ENCODE peak calls at places on chromosomes 7 and 10, in seven cellular contexts. U is transverse colon; F is CD8-positive, alpha-beta T cell; W is upper lobe of right lung; N is astrocyte of the spinal cord; E is AG09319; O is cardiac muscle cell. J is an unnamed sample.

GRCh38 chr7:136114966-136115762 is 138.0 kb upstream of the MTPN start:
- DNase-seq in O (peak), W (no peak), U (peak), E (peak), F (peak), N (peak), J (peak)

GRCh38 chr10:60816624-60817023 is 38.3 kb downstream of the CDK1 start:
- DNase-seq in W (no peak), N (peak), O (peak), U (peak), F (no peak), E (peak), J (peak)

GRCh38 chr7:17939111-17939669 is 1.1 kb downstream of the SNX13 start:
- DNase-seq in F (no peak), N (peak), E (no peak), W (no peak), O (peak), U (no peak), J (peak)

GRCh38 chr10:130341325-130341724 is 205.1 kb downstream of the GLRX3 start:
- DNase-seq in F (no peak), U (no peak), E (no peak), W (no peak), O (no peak), N (no peak), J (no peak)

GRCh38 chr10:89458289-89458688 is 43.9 kb downstream of the IFIT5 start:
- DNase-seq in O (peak), N (peak), F (no peak), U (no peak), W (no peak), E (no peak), J (peak)

GRCh38 chr7:47332681-47333080 is 249.2 kb downstream of the TNS3 start:
- DNase-seq in N (no peak), F (no peak), O (no peak), W (no peak), E (no peak), U (no peak), J (no peak)

GRCh38 chr10:26081459-26081858 is 135.1 kb upstream of the GAD2 start:
- DNase-seq in F (no peak), W (no peak), O (no peak), U (no peak), N (no peak), E (no peak), J (no peak)

GRCh38 chr7:70599446-70600190 is 532.3 kb upstream of the GALNT17 start:
- DNase-seq in W (no peak), N (no peak), U (peak), O (no peak), F (no peak), E (no peak), J (no peak)

GRCh38 chr10:44733743-44734488 is 177.2 kb upstream of the TMEM72 start:
- DNase-seq in E (no peak), O (no peak), N (no peak), W (no peak), F (no peak), U (no peak), J (no peak)

GRCh38 chr7:84144480-84144879 is 50.1 kb downstream of the SEMA3A start:
- DNase-seq in U (no peak), E (no peak), O (no peak), N (no peak), F (no peak), W (no peak), J (no peak)

GRCh38 chr7:57211428-57212100 is 79.3 kb upstream of the ZNF479 start:
- DNase-seq in U (no peak), F (no peak), W (peak), E (no peak), N (no peak), O (no peak), J (no peak)

GRCh38 chr10:119538632-119539358 is 3.7 kb downstream of the RGS10 start:
- DNase-seq in F (peak), U (no peak), W (no peak), O (no peak), E (no peak), N (no peak), J (no peak)

GRCh38 chr7:35424869-35425495 is 171.1 kb upstream of the TBX20 start:
- DNase-seq in U (peak), N (peak), O (peak), W (peak), F (peak), E (peak), J (peak)

GRCh38 chr7:112422842-112423496 is 27.3 kb upstream of the IFRD1 start:
- DNase-seq in E (peak), O (peak), F (no peak), U (peak), N (peak), W (peak), J (peak)

GRCh38 chr10:35555962-35556930 is 48.9 kb upstream of the GJD4 start:
- DNase-seq in N (no peak), F (no peak), E (no peak), O (no peak), U (no peak), W (no peak), J (no peak)

GRCh38 chr10:17453377-17454091 is 861 bp downstream of the ST8SIA6 start:
- DNase-seq in U (peak), O (peak), N (peak), E (no peak), W (peak), F (no peak), J (peak)

GRCh38 chr7:47336178-47337020 is 245.5 kb downstream of the TNS3 start:
- DNase-seq in F (no peak), U (no peak), N (no peak), W (peak), E (peak), O (peak), J (peak)

GRCh38 chr10:130969700-130970099 is 341.8 kb downstream of the TCERG1L start:
- DNase-seq in O (no peak), N (no peak), E (no peak), U (no peak), F (no peak), W (no peak), J (no peak)

GRCh38 chr10:122402548-122403131 is 28.1 kb downstream of the PLEKHA1 start:
- DNase-seq in O (no peak), N (no peak), W (no peak), F (no peak), U (no peak), E (no peak), J (no peak)

GRCh38 chr7:85806321-85806720 is 619.5 kb upstream of the SEMA3D start:
- DNase-seq in O (no peak), N (no peak), W (no peak), E (no peak), U (no peak), F (no peak), J (no peak)
- TF ChIP-seq CTCF in O (no peak), N (no peak), W (no peak), E (no peak), U (peak), F (no peak), J (no peak)

GRCh38 chr7:145903658-145904057 is 212.9 kb upstream of the CNTNAP2 start:
- DNase-seq in U (no peak), F (no peak), E (no peak), W (no peak), N (no peak), O (no peak), J (no peak)

GRCh38 chr7:145899938-145900337 is 216.7 kb upstream of the CNTNAP2 start:
- DNase-seq in O (no peak), F (no peak), U (no peak), E (no peak), N (no peak), W (no peak), J (no peak)

DNA sequence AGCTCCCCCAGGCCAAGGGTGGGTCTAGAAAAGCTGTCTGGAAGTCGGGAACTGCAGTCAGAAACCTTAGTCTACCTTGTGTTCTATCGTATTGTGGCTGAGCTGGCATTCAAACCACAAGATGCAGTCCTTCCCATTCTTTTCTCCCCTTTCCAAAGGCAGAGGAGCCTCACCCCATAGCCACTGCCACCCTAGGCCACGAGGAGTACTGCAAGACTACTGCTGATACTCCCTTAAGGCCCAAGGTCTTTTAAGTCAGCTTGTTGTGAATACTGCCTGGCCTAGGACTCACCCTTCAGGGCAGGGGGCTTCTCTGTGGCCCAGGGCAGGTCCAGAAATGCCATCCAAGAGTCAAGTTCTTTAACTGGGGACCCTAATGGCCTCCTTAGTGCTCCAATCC is 214.5 kb upstream of the CNTNAP2 start:
- DNase-seq in U (no peak), F (no peak), O (no peak), W (no peak), E (no peak), N (no peak), J (no peak)
- TF ChIP-seq CTCF in U (no peak), F (no peak), O (no peak), W (no peak), E (no peak), N (no peak), J (no peak)

GRCh38 chr10:111273635-111274034 is 196.8 kb downstream of the ADRA2A start:
- DNase-seq in O (no peak), U (no peak), N (no peak), F (no peak), W (no peak), E (no peak), J (no peak)
- TF ChIP-seq CTCF in O (no peak), U (no peak), N (no peak), F (no peak), W (no peak), E (no peak), J (no peak)

DNA sequence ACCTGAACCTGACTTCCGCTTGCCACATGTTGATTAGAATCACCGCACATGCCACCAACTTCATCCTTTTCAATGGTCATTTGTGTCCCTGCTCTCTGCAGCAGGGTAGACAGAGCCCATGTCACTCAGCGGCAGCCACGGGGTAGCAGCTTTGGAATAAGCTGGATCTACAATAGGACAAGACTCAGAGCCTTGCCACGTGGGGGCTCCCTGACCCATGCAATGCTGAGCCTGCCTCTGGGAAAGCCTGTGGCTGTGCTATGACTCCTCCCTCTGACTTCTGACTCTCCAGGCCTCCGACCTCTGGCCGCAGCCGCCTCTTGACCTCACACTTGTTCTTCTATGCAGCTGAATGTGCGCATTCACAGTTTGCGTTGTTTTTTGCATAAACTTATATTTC is 197.8 kb upstream of the MKI67 start:
- DNase-seq in N (no peak), W (no peak), F (no peak), E (no peak), O (no peak), U (peak), J (no peak)
- TF ChIP-seq CTCF in N (no peak), W (no peak), F (no peak), E (no peak), O (no peak), U (no peak), J (no peak)

GRCh38 chr7:28070311-28071055 is 110.1 kb downstream of the JAZF1 start:
- DNase-seq in U (no peak), E (no peak), O (no peak), F (no peak), N (no peak), W (no peak), J (no peak)

GRCh38 chr7:28071570-28071969 is 109.0 kb downstream of the JAZF1 start:
- DNase-seq in F (no peak), E (no peak), O (no peak), W (no peak), N (no peak), U (no peak), J (no peak)

GRCh38 chr7:28067171-28067570 is 113.4 kb downstream of the JAZF1 start:
- DNase-seq in U (no peak), O (no peak), E (no peak), N (no peak), F (no peak), W (no peak), J (no peak)

GRCh38 chr7:28068811-28069216 is 111.8 kb downstream of the JAZF1 start:
- DNase-seq in E (no peak), U (no peak), W (no peak), F (no peak), O (peak), N (peak), J (peak)

GRCh38 chr7:28069788-28070187 is 110.8 kb downstream of the JAZF1 start:
- DNase-seq in U (peak), F (no peak), N (peak), O (peak), E (peak), W (peak), J (peak)
- TF ChIP-seq CTCF in U (no peak), F (no peak), N (no peak), O (no peak), E (no peak), W (no peak), J (no peak)

GRCh38 chr7:101814081-101814995 is 3.1 kb upstream of the CUX1 start:
- DNase-seq in O (peak), W (peak), E (no peak), F (peak), U (peak), N (peak), J (peak)
- TF ChIP-seq CTCF in O (peak), W (peak), E (peak), F (peak), U (peak), N (peak), J (no peak)

GRCh38 chr7:12623885-12624498 is 53.5 kb downstream of the SCIN start:
- DNase-seq in U (no peak), N (peak), O (peak), F (no peak), E (no peak), W (no peak), J (peak)
- TF ChIP-seq CTCF in U (peak), N (peak), O (peak), F (peak), E (peak), W (peak), J (peak)

J was measured in cardiac fibroblast.